ENCODE peak calls at places on chromosomes 5 and 9, in ten cellular contexts. H is colonic mucosa; P is right lobe of liver; U is lung; N is cardiac fibroblast; T is K562; G is H1; O is CD8-positive, alpha-beta T cell; M is epithelial cell of esophagus; B is foreskin fibroblast. A is an unnamed sample.

GRCh38 chr5:139374909-139375308 is 8.2 kb downstream of the SLC23A1 start:
- DNase-seq in H (no peak), P (no peak), U (no peak), N (no peak), T (no peak), G (no peak), O (no peak), M (no peak), B (no peak), A (no peak)

GRCh38 chr5:115366223-115366622 is 69.8 kb upstream of the CCDC112 start:
- DNase-seq in H (no peak), P (no peak), U (no peak), N (peak), T (peak), G (no peak), O (no peak), M (peak), B (peak), A (peak)

GRCh38 chr5:39209924-39210323 is 9.4 kb downstream of the FYB1 start:
- DNase-seq in H (no peak), P (no peak), U (no peak), N (no peak), T (no peak), G (no peak), O (peak), M (no peak), B (no peak), A (no peak)

GRCh38 chr9:18692240-18692639 is 218.3 kb downstream of the ADAMTSL1 start:
- DNase-seq in H (no peak), P (no peak), U (no peak), N (no peak), T (no peak), G (no peak), O (no peak), M (no peak), B (no peak), A (no peak)

GRCh38 chr9:20200900-20201495 is 412.2 kb upstream of the SLC24A2 start:
- DNase-seq in H (no peak), P (no peak), U (no peak), N (no peak), T (no peak), G (no peak), O (no peak), M (no peak), B (peak), A (no peak)

GRCh38 chr5:59097116-59097515 is 514.2 kb downstream of the RAB3C start:
- DNase-seq in H (no peak), P (no peak), U (no peak), N (peak), T (no peak), G (no peak), O (no peak), M (no peak), B (peak), A (peak)

GRCh38 chr9:125484632-125485282 is 222.3 kb downstream of the MAPKAP1 start:
- DNase-seq in H (no peak), P (no peak), U (no peak), N (peak), T (no peak), G (no peak), O (no peak), M (peak), B (peak), A (peak)

GRCh38 chr5:136638084-136638483 is 272.7 kb upstream of the TRPC7 start:
- DNase-seq in H (no peak), P (no peak), U (no peak), N (peak), T (no peak), G (no peak), O (no peak), M (no peak), B (peak), A (peak)

GRCh38 chr9:131217321-131218031 is 58.8 kb downstream of the FAM78A start:
- DNase-seq in H (no peak), P (no peak), U (no peak), N (no peak), T (no peak), G (no peak), O (no peak), M (no peak), B (no peak), A (no peak)

GRCh38 chr9:136047076-136047774 is 47.9 kb downstream of the NACC2 start:
- DNase-seq in H (no peak), P (no peak), U (no peak), N (no peak), T (no peak), G (no peak), O (no peak), M (no peak), B (no peak), A (no peak)

GRCh38 chr5:116271432-116271831 is 186.6 kb downstream of the COMMD10 start:
- DNase-seq in H (no peak), P (no peak), U (no peak), N (peak), T (no peak), G (no peak), O (no peak), M (peak), B (peak), A (peak)

GRCh38 chr9:93675336-93676150 is 99.2 kb downstream of the PHF2 start:
- DNase-seq in H (peak), P (peak), U (no peak), N (no peak), T (no peak), G (peak), O (no peak), M (no peak), B (no peak), A (no peak)

GRCh38 chr5:157748740-157749461 is 5.4 kb downstream of the LSM11 start:
- DNase-seq in H (no peak), P (no peak), U (no peak), N (peak), T (peak), G (no peak), O (no peak), M (peak), B (peak), A (peak)

GRCh38 chr5:142894749-142895148 is 124.6 kb downstream of the ARHGAP26 start:
- DNase-seq in H (no peak), P (no peak), U (no peak), N (peak), T (no peak), G (no peak), O (no peak), M (no peak), B (peak), A (peak)

GRCh38 chr9:133658442-133659431 is 22.6 kb downstream of the DBH start:
- DNase-seq in H (peak), P (peak), U (peak), N (peak), T (peak), G (peak), O (no peak), M (peak), B (peak), A (peak)

GRCh38 chr5:143525176-143525575 is 121.7 kb upstream of the NR3C1 start:
- DNase-seq in H (no peak), P (no peak), U (no peak), N (no peak), T (no peak), G (no peak), O (no peak), M (no peak), B (peak), A (peak)

GRCh38 chr9:124259273-124260078 is 1.7 kb downstream of the NEK6 start:
- DNase-seq in H (peak), P (peak), U (peak), N (peak), T (no peak), G (no peak), O (no peak), M (peak), B (peak), A (peak)

GRCh38 chr5:56060276-56061110 is 65.7 kb upstream of the IL6ST start:
- DNase-seq in H (no peak), P (no peak), U (no peak), N (no peak), T (no peak), G (no peak), O (no peak), M (no peak), B (no peak), A (no peak)

GRCh38 chr9:18343799-18344198 is 130.2 kb upstream of the ADAMTSL1 start:
- DNase-seq in H (no peak), P (no peak), U (no peak), N (peak), T (no peak), G (no peak), O (no peak), M (peak), B (peak), A (peak)

GRCh38 chr5:131609774-131610173 is 25.3 kb downstream of the RAPGEF6 start:
- DNase-seq in H (no peak), P (no peak), U (no peak), N (peak), T (no peak), G (no peak), O (no peak), M (no peak), B (no peak), A (peak)

GRCh38 chr9:93664549-93665120 is 88.3 kb downstream of the PHF2 start:
- DNase-seq in H (no peak), P (peak), U (no peak), N (no peak), T (no peak), G (no peak), O (no peak), M (no peak), B (no peak), A (no peak)

GRCh38 chr9:78167356-78167755 is 68.5 kb upstream of the CEP78 start:
- DNase-seq in H (peak), P (no peak), U (peak), N (no peak), T (no peak), G (no peak), O (no peak), M (peak), B (no peak), A (no peak)

GRCh38 chr9:92257327-92257726 is 36.2 kb downstream of the IARS1 start:
- DNase-seq in H (no peak), P (no peak), U (no peak), N (no peak), T (no peak), G (no peak), O (no peak), M (no peak), B (no peak), A (no peak)

GRCh38 chr9:73655831-73656230 is 504.2 kb downstream of the ANXA1 start:
- DNase-seq in H (no peak), P (no peak), U (no peak), N (no peak), T (no peak), G (no peak), O (no peak), M (no peak), B (no peak), A (no peak)

GRCh38 chr5:40446910-40447309 is 232.8 kb upstream of the PTGER4 start:
- DNase-seq in H (peak), P (no peak), U (no peak), N (peak), T (no peak), G (no peak), O (no peak), M (peak), B (peak), A (peak)

GRCh38 chr5:143205386-143205785 is 198.1 kb downstream of the NR3C1 start:
- DNase-seq in H (no peak), P (no peak), U (no peak), N (peak), T (no peak), G (no peak), O (no peak), M (peak), B (peak), A (peak)

GRCh38 chr5:115295775-115296129 is 702 bp downstream of the CCDC112 start:
- DNase-seq in H (peak), P (no peak), U (no peak), N (no peak), T (no peak), G (no peak), O (no peak), M (no peak), B (no peak), A (no peak)

GRCh38 chr5:96781031-96781733 is 26.6 kb downstream of the ERAP1 start:
- DNase-seq in H (no peak), P (no peak), U (no peak), N (peak), T (no peak), G (no peak), O (no peak), M (peak), B (peak), A (peak)

GRCh38 chr9:71271602-71272001 is 150.2 kb upstream of the TRPM3 start:
- DNase-seq in H (no peak), P (no peak), U (no peak), N (no peak), T (no peak), G (no peak), O (no peak), M (no peak), B (no peak), A (no peak)

GRCh38 chr5:139456776-139457175 is 5.8 kb downstream of the ECSCR start:
- DNase-seq in H (no peak), P (no peak), U (no peak), N (no peak), T (no peak), G (no peak), O (no peak), M (no peak), B (no peak), A (no peak)

GRCh38 chr9:132381966-132382541 is 24.6 kb downstream of the TTF1 start:
- DNase-seq in H (no peak), P (peak), U (no peak), N (no peak), T (no peak), G (no peak), O (no peak), M (no peak), B (no peak), A (no peak)

GRCh38 chr9:132383462-132383883 is 23.2 kb downstream of the TTF1 start:
- DNase-seq in H (no peak), P (peak), U (no peak), N (no peak), T (no peak), G (no peak), O (no peak), M (no peak), B (no peak), A (no peak)

DNA sequence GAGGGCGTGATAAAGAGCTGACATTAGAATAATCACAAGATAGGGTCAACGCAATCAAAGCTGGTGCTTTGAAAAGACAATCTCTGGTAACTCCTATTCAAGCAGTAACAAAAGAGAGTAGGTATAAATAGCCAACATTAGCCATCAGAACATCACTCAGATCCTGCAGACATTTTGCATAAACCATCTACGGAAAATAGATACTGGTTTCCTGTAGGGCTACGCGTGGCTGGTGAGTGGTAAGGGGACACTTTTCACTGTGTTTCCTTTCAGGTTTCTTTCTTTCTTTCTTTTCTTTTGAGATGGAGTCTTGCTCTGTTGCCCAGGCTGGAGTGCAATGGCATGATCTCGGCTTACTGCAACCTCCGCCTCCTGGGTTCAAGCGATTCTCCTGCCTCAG is 22.3 kb downstream of the TTF1 start:
- DNase-seq in H (no peak), P (no peak), U (no peak), N (no peak), T (no peak), G (no peak), O (no peak), M (no peak), B (no peak), A (no peak)
- H3K4me3 ChIP-seq in H (no peak), P (no peak), U (no peak), N (no peak), T (no peak), G (no peak), O (no peak), M (no peak), B (no peak), A (no peak)

DNA sequence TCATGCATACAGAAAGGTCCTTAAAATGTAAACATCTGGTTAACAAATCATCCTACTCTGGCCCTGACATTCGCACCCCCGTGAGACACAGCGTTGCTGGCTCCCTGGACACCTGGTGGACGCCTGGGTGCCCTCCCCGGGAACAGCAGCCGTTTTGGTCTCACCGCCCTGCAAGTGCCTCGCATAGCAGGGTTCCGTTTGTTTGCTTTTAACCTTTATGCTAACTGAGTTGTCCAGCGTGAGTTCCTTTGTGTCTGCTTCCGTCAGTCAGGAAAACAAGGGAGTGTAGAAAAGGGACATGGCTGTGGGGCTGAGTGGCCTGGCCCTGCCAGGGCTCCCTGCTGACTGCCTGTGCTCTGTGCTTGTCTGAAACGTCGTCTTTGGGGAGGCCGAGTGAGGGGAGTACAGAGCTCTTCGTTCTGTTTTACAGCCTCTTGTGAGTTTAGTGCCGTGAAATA is 91.8 kb upstream of the CACNA1B start:
- DNase-seq in H (no peak), P (no peak), U (no peak), N (no peak), T (no peak), G (no peak), O (no peak), M (no peak), B (peak), A (no peak)
- TF ChIP-seq CTCF in H (no peak), P (no peak), U (no peak), N (no peak), T (no peak), G (no peak), O (no peak), M (no peak), B (no peak), A (no peak)

GRCh38 chr9:2559212-2560152 is 62.1 kb upstream of the VLDLR start:
- DNase-seq in H (peak), P (peak), U (peak), N (peak), T (no peak), G (no peak), O (no peak), M (peak), B (peak), A (peak)

GRCh38 chr9:2565676-2566340 is 55.8 kb upstream of the VLDLR start:
- DNase-seq in H (no peak), P (no peak), U (no peak), N (no peak), T (no peak), G (no peak), O (no peak), M (no peak), B (no peak), A (no peak)

GRCh38 chr9:2557693-2558092 is 63.9 kb upstream of the VLDLR start:
- DNase-seq in H (no peak), P (no peak), U (no peak), N (no peak), T (no peak), G (no peak), O (no peak), M (no peak), B (no peak), A (no peak)

DNA sequence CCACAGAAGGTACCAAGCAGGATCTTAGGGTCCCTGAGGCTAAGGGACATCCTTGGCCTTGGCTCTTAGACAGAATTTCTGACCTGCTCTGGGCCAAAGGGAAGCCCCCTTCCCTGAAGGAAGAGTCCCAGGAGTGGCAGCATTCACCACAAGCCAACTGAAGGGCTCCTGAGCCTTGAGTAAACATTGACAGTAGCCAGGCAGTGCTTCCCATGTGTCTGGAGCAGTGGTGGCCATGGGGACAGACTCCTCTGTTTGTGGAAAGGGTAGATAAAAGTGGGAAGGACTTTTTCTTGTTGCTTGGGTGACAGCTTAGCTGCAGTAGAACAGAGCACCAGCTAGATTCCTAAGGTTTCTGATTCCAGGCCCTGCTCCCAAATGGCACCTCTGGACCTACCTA is 61.4 kb upstream of the VLDLR start:
- DNase-seq in H (no peak), P (no peak), U (no peak), N (no peak), T (no peak), G (no peak), O (no peak), M (no peak), B (no peak), A (no peak)
- H3K4me3 ChIP-seq in H (no peak), P (no peak), U (no peak), N (no peak), T (no peak), G (no peak), O (no peak), M (no peak), B (no peak), A (no peak)

DNA sequence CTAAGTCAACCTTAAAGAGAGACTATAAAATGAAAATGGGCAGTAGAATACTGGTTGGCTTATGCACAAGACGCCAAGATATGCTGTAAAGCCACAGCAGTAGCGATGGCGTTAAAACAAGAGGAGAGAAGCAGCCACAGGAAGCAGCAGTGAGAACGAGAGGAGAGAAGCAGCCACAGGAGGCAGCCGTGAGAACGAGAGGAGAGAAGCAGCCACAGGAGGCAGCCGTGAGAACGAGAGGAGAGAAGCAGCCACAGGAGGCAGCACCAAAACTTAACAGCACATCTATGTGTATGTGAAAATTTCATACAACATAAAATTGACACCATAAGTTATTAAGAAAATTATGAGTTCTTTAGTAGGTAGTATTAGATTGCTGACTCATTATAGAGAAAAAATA is 2318.6 kb upstream of the ACO1 start:
- DNase-seq in H (no peak), P (no peak), U (no peak), N (no peak), T (no peak), G (no peak), O (no peak), M (no peak), B (no peak), A (no peak)
- TF ChIP-seq CTCF in H (no peak), P (no peak), U (no peak), N (no peak), T (no peak), G (peak), O (no peak), M (no peak), B (no peak), A (no peak)